ENCODE peak calls at places on chromosome 22, in six cellular contexts. K is heart right ventricle; W is CD4-positive, CD25-positive, alpha-beta regulatory T cell; P is body of pancreas; I is thoracic aorta; M is endodermal cell. O is an unnamed sample. For H3K27me3 and H3K9me3, the result is how much of the 10 kb centered on the place peaks cover.

GRCh38 chr22:22616636-22617035 is 27.8 kb upstream of the GGTLC2 start:
- DNase-seq in I (no peak), M (no peak), P (peak), K (no peak), W (no peak), O (no peak)

GRCh38 chr22:44895296-44896055 is 114.3 kb downstream of the PHF21B start:
- DNase-seq in I (no peak), K (no peak), W (no peak), P (no peak), M (peak), O (no peak)

GRCh38 chr22:39115570-39115969 is 18.5 kb downstream of the APOBEC3H start:
- DNase-seq in I (no peak), M (no peak), K (no peak), P (no peak), W (no peak), O (no peak)

GRCh38 chr22:41021039-41021654 is 70.0 kb downstream of the RBX1 start:
- DNase-seq in I (no peak), P (peak), K (peak), W (no peak), M (peak), O (no peak)

GRCh38 chr22:26527167-26527566 is 14.9 kb upstream of the TFIP11 start:
- DNase-seq in P (no peak), I (no peak), W (no peak), M (no peak), K (no peak), O (no peak)

GRCh38 chr22:39115976-39116621 is 19.1 kb downstream of the APOBEC3H start:
- DNase-seq in M (peak), I (no peak), P (no peak), W (no peak), K (no peak), O (no peak)

GRCh38 chr22:38924197-38924952 is 33.0 kb upstream of the APOBEC3A start:
- DNase-seq in P (peak), K (peak), I (peak), W (no peak), M (no peak), O (peak)

GRCh38 chr22:38270091-38270972 is 2.5 kb downstream of the TMEM184B start:
- DNase-seq in I (no peak), M (no peak), K (no peak), W (no peak), P (no peak), O (no peak)

GRCh38 chr22:30665786-30666185 is 1.9 kb downstream of the DUSP18 start:
- DNase-seq in K (no peak), W (no peak), I (no peak), P (no peak), M (no peak), O (no peak)

GRCh38 chr22:17777005-17777716 is 2.9 kb upstream of the BID start:
- DNase-seq in M (no peak), I (no peak), K (no peak), W (peak), P (peak), O (no peak)

GRCh38 chr22:40818192-40818746 is 877 bp downstream of the SLC25A17 start:
- DNase-seq in M (no peak), P (no peak), W (no peak), K (no peak), I (no peak), O (no peak)

GRCh38 chr22:41197046-41197807 is 7.9 kb upstream of the L3MBTL2 start:
- DNase-seq in I (peak), M (peak), W (peak), P (peak), K (peak), O (peak)

GRCh38 chr22:45131749-45132148 is 32.0 kb upstream of the NUP50 start:
- DNase-seq in I (no peak), W (no peak), M (no peak), K (peak), P (peak), O (no peak)

GRCh38 chr22:30159561-30160353 is 79.5 kb downstream of the HORMAD2 start:
- DNase-seq in K (no peak), P (peak), W (no peak), I (no peak), M (no peak), O (peak)

GRCh38 chr22:24002272-24002671 is 3.0 kb downstream of the GSTT4 start:
- DNase-seq in P (no peak), M (no peak), W (no peak), I (no peak), K (no peak), O (no peak)

GRCh38 chr22:33519140-33519973 is 400.9 kb downstream of the LARGE1 start:
- DNase-seq in K (no peak), I (no peak), P (peak), M (peak), W (no peak), O (peak)

GRCh38 chr22:27718186-27719032 is 83.1 kb downstream of the MN1 start:
- DNase-seq in M (peak), K (peak), P (peak), W (no peak), I (peak), O (peak)

GRCh38 chr22:44925465-44926123 is 84.2 kb downstream of the PHF21B start:
- DNase-seq in P (no peak), K (no peak), I (no peak), W (no peak), M (no peak), O (no peak)

GRCh38 chr22:20548806-20549205 is 41.4 kb downstream of the MED15 start:
- DNase-seq in M (no peak), K (no peak), W (no peak), P (no peak), I (no peak), O (no peak)

GRCh38 chr22:44970291-44970690 is 39.5 kb downstream of the PHF21B start:
- DNase-seq in M (no peak), W (no peak), K (no peak), P (no peak), I (no peak), O (no peak)

GRCh38 chr22:39577361-39577760 is 6.8 kb downstream of the CACNA1I start:
- DNase-seq in I (no peak), K (no peak), W (no peak), P (no peak), M (no peak), O (no peak)

GRCh38 chr22:21444701-21445436 is 22.3 kb upstream of the TMEM191C start:
- DNase-seq in M (peak), P (peak), W (no peak), K (peak), I (no peak), O (no peak)

GRCh38 chr22:26479043-26479791 is 4.4 kb downstream of the HPS4 start:
- DNase-seq in W (no peak), I (no peak), M (no peak), K (no peak), P (no peak), O (no peak)

GRCh38 chr22:30214703-30215405 is 31.7 kb downstream of the LIF start:
- DNase-seq in M (no peak), P (no peak), I (no peak), W (no peak), K (no peak), O (no peak)

GRCh38 chr22:27798526-27799333 is 2.8 kb downstream of the MN1 start:
- DNase-seq in M (peak), I (no peak), K (peak), W (no peak), P (no peak), O (no peak)

GRCh38 chr22:23397008-23397617 is 183.0 kb downstream of the IGLL1 start:
- DNase-seq in P (no peak), M (no peak), I (no peak), W (no peak), K (no peak), O (no peak)

GRCh38 chr22:45105281-45105700 is 58.4 kb upstream of the NUP50 start:
- DNase-seq in P (no peak), I (no peak), W (no peak), M (no peak), K (no peak), O (peak)

DNA sequence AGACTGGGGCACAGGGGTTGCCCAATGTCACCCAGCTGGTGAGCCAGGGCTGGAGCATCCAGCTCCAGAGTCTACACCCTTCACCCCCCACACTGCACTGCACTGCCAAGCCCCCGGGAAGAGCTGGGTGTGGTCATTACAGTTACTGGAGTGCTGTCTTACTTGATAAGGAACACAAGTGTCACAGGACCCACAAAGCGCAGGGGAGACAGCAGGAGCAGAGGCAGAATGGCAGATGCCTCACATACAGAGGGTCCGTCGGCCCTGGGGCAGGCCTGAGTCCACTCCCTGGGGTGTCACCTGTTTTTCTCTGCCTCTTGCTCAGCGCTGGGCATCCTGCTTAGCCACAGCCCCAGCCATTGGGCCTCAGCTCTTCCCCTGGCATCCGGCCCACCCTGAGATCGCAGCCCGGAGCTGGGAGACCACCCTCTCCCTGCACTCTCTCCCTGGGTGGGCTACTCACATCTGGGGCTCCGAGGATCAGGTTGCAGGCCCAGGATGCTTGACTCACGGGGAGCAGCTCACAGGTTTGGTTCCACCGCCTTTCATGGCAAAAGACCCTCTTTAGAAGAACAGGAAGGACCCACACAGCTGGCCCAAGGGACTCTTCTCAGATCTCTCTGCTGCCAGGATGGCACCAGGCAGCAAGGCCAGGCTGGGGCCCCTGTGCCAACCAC is 7.6 kb downstream of the IL2RB start:
- DNase-seq in M (no peak), P (no peak), I (no peak), W (no peak), K (no peak), O (no peak)
- H3K27me3 ChIP-seq in M (under half), P (under half), I (under half), W (under half), K (under half), O (under half)

GRCh38 chr22:43160497-43161126 is 9.3 kb downstream of the TSPO start:
- DNase-seq in M (no peak), K (no peak), I (no peak), W (no peak), P (no peak), O (no peak)
- H3K4me3 ChIP-seq in M (no peak), K (no peak), I (no peak), W (no peak), P (no peak), O (no peak)

GRCh38 chr22:36935694-36936093 is 22.3 kb downstream of the CSF2RB start:
- DNase-seq in P (no peak), M (no peak), I (no peak), K (no peak), W (no peak), O (no peak)

GRCh38 chr22:36934153-36934939 is 20.9 kb downstream of the CSF2RB start:
- DNase-seq in I (no peak), P (no peak), M (peak), W (no peak), K (no peak), O (no peak)

GRCh38 chr22:36936362-36937116 is 23.1 kb downstream of the CSF2RB start:
- DNase-seq in P (no peak), W (no peak), I (no peak), M (no peak), K (no peak), O (no peak)

GRCh38 chr22:36933629-36934028 is 20.2 kb downstream of the CSF2RB start:
- DNase-seq in P (no peak), I (no peak), K (no peak), W (no peak), M (peak), O (no peak)

DNA sequence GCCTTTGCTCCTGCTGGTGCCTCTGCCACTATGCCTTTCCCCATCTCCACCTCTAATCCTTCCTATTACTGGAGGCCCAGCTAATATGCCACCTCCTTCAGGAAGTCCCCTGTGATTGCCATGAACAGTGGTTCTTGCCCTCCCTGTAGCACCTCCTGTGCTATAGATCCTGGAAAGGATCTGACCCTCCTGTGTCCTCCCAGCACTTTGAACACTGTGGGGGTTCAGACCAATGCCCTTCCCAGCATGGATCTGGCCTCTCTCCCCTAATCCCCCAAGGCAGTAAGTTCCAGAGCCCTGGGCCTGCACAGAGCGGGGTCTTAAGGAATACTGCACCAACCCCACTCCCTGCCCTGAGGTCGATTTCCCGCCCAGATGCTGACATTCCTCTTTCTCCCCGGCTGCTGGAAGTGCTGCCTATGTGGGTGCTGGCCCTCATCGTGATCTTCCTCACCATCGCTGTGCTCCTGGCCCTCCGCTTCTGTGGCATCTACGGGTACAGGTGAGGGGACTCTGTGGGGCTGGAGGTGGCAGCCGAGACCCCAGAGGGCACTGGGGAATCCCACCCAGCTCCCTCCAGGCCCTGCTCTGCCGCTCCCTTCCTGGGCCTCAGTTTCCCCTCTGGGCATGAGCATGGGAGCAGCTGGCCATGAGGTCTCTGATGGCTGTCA is 21.6 kb downstream of the CSF2RB start:
- DNase-seq in M (no peak), W (no peak), P (no peak), K (no peak), I (no peak), O (no peak)
- H3K9me3 ChIP-seq in M (under half), W (under half), P (under half), K (under half), I (under half), O (under half)

GRCh38 chr22:19152942-19153883 is 3.1 kb upstream of the GSC2 start:
- DNase-seq in M (no peak), W (no peak), K (no peak), P (no peak), I (no peak), O (no peak)
- H3K27me3 ChIP-seq in M (half or more), W (under half), K (half or more), P (under half), I (under half), O (under half)

GRCh38 chr22:50542416-50542927 is 3.2 kb upstream of the KLHDC7B start:
- DNase-seq in M (no peak), I (no peak), W (no peak), P (peak), K (no peak), O (no peak)
- H3K4me3 ChIP-seq in M (no peak), I (no peak), W (no peak), P (no peak), K (no peak), O (no peak)

DNA sequence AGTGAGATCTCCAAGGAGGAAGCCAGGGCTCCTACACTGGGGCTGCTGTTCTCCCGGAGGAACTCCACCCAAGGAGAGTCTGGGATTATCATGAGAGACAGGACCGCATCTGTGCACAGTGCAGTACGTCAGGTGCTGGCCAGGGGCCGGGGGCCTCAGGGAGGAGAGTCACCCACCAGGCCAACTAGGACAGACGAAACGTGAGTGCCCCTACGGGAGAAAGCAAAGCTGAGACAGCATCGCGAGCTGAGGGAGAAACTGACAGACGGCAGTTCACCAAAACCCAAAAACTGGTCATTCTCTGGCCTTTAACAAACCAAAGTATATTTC is 273.4 kb downstream of the BRD1 start:
- DNase-seq in P (no peak), K (no peak), I (no peak), M (no peak), W (no peak), O (no peak)
- H3K9me3 ChIP-seq in P (under half), K (under half), I (under half), M (under half), W (under half), O (under half)

DNA sequence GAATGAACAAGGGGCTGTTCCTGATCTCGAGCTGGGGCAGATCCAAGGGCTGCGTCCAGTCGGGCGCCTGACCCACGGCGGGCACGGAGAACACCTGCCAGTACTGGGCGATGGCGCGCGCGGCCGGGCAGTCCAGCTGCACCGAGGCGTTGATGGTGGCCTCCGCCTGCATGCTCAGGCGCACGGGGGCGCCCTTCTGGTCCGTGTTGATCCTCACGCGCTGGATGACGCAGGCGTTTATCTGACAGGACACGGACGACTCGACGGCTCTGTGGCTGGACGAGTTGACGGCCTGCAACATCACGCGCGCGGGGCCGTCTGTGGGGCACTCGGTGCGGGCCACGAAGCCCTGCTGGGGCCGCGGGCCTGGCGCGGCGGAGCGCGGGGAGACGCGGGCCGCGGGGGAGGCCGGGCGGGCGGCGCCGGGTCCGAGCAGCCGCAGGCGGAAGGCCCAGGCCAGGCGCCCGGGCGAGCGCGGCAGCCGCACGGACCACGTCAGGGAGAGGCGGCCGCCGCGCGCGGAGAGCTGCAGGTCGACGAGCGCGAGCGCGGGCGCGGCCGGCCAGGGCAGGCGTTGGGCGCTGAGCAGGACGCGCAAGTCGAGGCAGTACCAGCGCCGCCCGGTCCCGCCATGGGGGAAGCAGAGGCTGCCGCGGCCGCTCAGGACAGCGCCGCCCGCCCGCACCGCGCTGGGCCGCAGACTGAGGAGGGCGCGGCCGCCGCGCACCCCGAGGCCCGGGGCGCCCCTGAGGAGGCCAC is 515 bp downstream of the PKDREJ start:
- DNase-seq in P (peak), M (peak), K (peak), I (no peak), W (no peak), O (no peak)
- H3K27me3 ChIP-seq in P (under half), M (half or more), K (under half), I (under half), W (under half), O (under half)

DNA sequence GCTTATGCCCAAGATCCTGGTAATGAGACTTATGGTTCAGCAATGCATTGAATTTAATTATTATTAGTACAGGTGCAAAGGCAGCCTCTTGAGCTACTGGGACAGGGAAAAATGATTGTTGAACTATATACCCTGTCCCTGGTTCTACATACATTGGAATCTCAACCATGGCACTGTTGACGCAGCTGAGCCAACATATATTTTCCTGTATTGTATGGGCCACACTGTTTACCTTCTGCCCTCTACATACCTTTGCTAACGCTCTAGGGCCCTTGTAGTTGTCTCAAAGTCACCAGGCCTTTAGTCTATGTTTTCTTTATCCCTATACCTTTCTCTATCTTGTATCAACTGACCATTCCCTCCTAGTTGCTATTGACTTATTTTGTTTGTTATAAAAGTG is 22.6 kb downstream of the KREMEN1 start:
- DNase-seq in M (no peak), I (no peak), W (no peak), P (no peak), K (no peak), O (no peak)
- H3K4me3 ChIP-seq in M (no peak), I (no peak), W (no peak), P (no peak), K (no peak), O (no peak)

GRCh38 chr22:48782817-48783511 is 1044.7 kb downstream of the BRD1 start:
- DNase-seq in P (no peak), I (no peak), M (peak), K (no peak), W (no peak), O (no peak)
- H3K9me3 ChIP-seq in P (under half), I (under half), M (under half), K (under half), W (under half), O (under half)

O was measured in MG63.